ENCODE peak calls at places on chromosomes 16 and 17, in six cellular contexts. A is stimulated activated CD8-positive, alpha-beta memory T cell treated with anti-CD3 and anti-CD28 coated beads, Interleukin-12 subunit alpha, Interleukin-12 subunit beta, amount 100 ng/mL, for 1 hour; Q is DMS 273 treated with DMSO at 0.1 percent for 48 hours; X is HT1080; I is fibroblast of pulmonary artery; V is stimulated activated CD4-positive, alpha-beta T cell treated with anti-CD3 and anti-CD28 coated beads, Interleukin-2, amount 100 ng/mL, for 24 hours. E is an unnamed sample.

GRCh38 chr17:1733759-1734158 is 8.9 kb upstream of the SERPINF2 start:
- DNase-seq in I (no peak), V (no peak), Q (no peak), A (no peak), X (no peak), E (no peak)

GRCh38 chr16:53404959-53405358 is 29.3 kb upstream of the RBL2 start:
- DNase-seq in V (no peak), Q (no peak), A (no peak), I (peak), X (no peak), E (no peak)

GRCh38 chr17:38556234-38556633 is 49.5 kb downstream of the SRCIN1 start:
- DNase-seq in Q (no peak), V (no peak), I (no peak), X (no peak), A (no peak), E (no peak)

GRCh38 chr17:40608061-40608581 is 39.5 kb downstream of the SMARCE1 start:
- DNase-seq in Q (no peak), X (no peak), A (no peak), V (no peak), I (no peak), E (no peak)

GRCh38 chr17:45042346-45043120 is 8.9 kb downstream of the DCAKD start:
- DNase-seq in X (no peak), Q (no peak), V (no peak), A (no peak), I (no peak), E (no peak)

GRCh38 chr16:84782841-84783240 is 36.9 kb upstream of the CRISPLD2 start:
- DNase-seq in Q (no peak), V (no peak), I (no peak), X (no peak), A (no peak), E (no peak)

GRCh38 chr16:28838558-28838918 is 7.6 kb downstream of the TUFM start:
- DNase-seq in I (no peak), V (no peak), A (no peak), Q (no peak), X (no peak), E (no peak)

GRCh38 chr16:78490847-78491246 is 391.4 kb downstream of the WWOX start:
- DNase-seq in A (no peak), X (no peak), V (no peak), I (no peak), Q (no peak), E (no peak)

GRCh38 chr17:40539711-40540411 is 25.4 kb downstream of the CCR7 start:
- DNase-seq in A (no peak), I (no peak), V (no peak), Q (no peak), X (no peak), E (no peak)

GRCh38 chr16:50741225-50741807 is 570 bp upstream of the CYLD start:
- DNase-seq in I (no peak), A (no peak), V (no peak), Q (peak), X (peak), E (no peak)

GRCh38 chr17:17526369-17526768 is 30.2 kb upstream of the RASD1 start:
- DNase-seq in V (no peak), Q (no peak), A (no peak), I (no peak), X (no peak), E (no peak)

GRCh38 chr17:49748223-49748622 is 15.7 kb downstream of the FAM117A start:
- DNase-seq in V (no peak), Q (no peak), X (no peak), A (no peak), I (no peak), E (no peak)

GRCh38 chr17:17448723-17449122 is 28.1 kb upstream of the MED9 start:
- DNase-seq in V (no peak), Q (no peak), A (no peak), I (no peak), X (no peak), E (no peak)

GRCh38 chr16:67430504-67431076 is 331 bp upstream of the HSD11B2 start:
- DNase-seq in I (no peak), Q (no peak), A (no peak), V (peak), X (no peak), E (no peak)

GRCh38 chr17:81434079-81434478 is 38.8 kb downstream of the BAHCC1 start:
- DNase-seq in Q (no peak), I (no peak), X (no peak), V (no peak), A (no peak), E (no peak)

GRCh38 chr17:6755281-6755680 is 565 bp upstream of the XAF1 start:
- DNase-seq in Q (no peak), V (no peak), A (no peak), I (peak), X (no peak), E (no peak)

GRCh38 chr16:48503779-48504178 is 106.2 kb downstream of the N4BP1 start:
- DNase-seq in Q (peak), V (no peak), X (no peak), A (no peak), I (peak), E (peak)

GRCh38 chr16:85935957-85936760 is 37.2 kb downstream of the IRF8 start:
- DNase-seq in X (peak), I (no peak), V (peak), Q (no peak), A (peak), E (peak)

GRCh38 chr16:9323170-9323569 is 231.7 kb downstream of the HAPSTR1 start:
- DNase-seq in Q (no peak), V (no peak), I (no peak), A (no peak), X (no peak), E (no peak)

GRCh38 chr16:48959747-48960146 is 321.9 kb downstream of the CBLN1 start:
- DNase-seq in I (no peak), Q (no peak), V (no peak), X (no peak), A (no peak), E (no peak)

GRCh38 chr17:5715478-5715877 is 131.2 kb upstream of the NLRP1 start:
- DNase-seq in A (no peak), Q (no peak), V (no peak), X (no peak), I (no peak), E (no peak)

GRCh38 chr16:72783716-72784320 is 264.1 kb downstream of the ZFHX3 start:
- DNase-seq in I (peak), Q (no peak), X (no peak), A (no peak), V (no peak), E (peak)

GRCh38 chr17:80284631-80285030 is 24.0 kb downstream of the RNF213 start:
- DNase-seq in I (no peak), V (no peak), X (no peak), Q (no peak), A (no peak), E (no peak)

GRCh38 chr17:30858556-30859250 is 26.9 kb downstream of the ATAD5 start:
- DNase-seq in I (no peak), Q (no peak), V (no peak), X (no peak), A (no peak), E (peak)

GRCh38 chr17:75645501-75645888 is 12.3 kb downstream of the SMIM5 start:
- DNase-seq in V (no peak), A (no peak), X (no peak), I (peak), Q (no peak), E (peak)

GRCh38 chr17:61783556-61784304 is 79.6 kb downstream of the BRIP1 start:
- DNase-seq in A (no peak), I (no peak), Q (no peak), V (no peak), X (no peak), E (no peak)

GRCh38 chr17:63117431-63117830 is 151.4 kb downstream of the TANC2 start:
- DNase-seq in A (no peak), I (no peak), V (no peak), X (no peak), Q (no peak), E (no peak)

GRCh38 chr16:24051125-24051524 is 205.0 kb upstream of the CACNG3 start:
- DNase-seq in I (no peak), A (no peak), X (no peak), V (no peak), Q (no peak), E (no peak)

GRCh38 chr16:5438591-5438990 is 341.0 kb upstream of the EEF2KMT start:
- DNase-seq in I (no peak), V (no peak), A (no peak), Q (no peak), X (peak), E (no peak)

GRCh38 chr17:17514993-17515920 is 19.1 kb upstream of the RASD1 start:
- DNase-seq in A (no peak), Q (no peak), I (no peak), X (no peak), V (no peak), E (peak)

GRCh38 chr16:70656712-70657263 is 10.4 kb downstream of the IL34 start:
- DNase-seq in I (no peak), A (no peak), V (no peak), X (no peak), Q (no peak), E (no peak)

GRCh38 chr16:50245417-50246298 is 20.7 kb upstream of the ADCY7 start:
- DNase-seq in Q (no peak), A (no peak), V (peak), X (peak), I (peak), E (peak)

GRCh38 chr17:19316756-19317358 is 45.7 kb downstream of the B9D1 start:
- DNase-seq in Q (no peak), I (no peak), X (no peak), V (no peak), A (no peak), E (peak)

GRCh38 chr16:8828541-8829165 is 31.0 kb downstream of the PMM2 start:
- DNase-seq in I (peak), V (no peak), X (peak), A (no peak), Q (no peak), E (no peak)

GRCh38 chr16:50509521-50510341 is 38.5 kb upstream of the NKD1 start:
- DNase-seq in A (peak), Q (no peak), X (peak), I (peak), V (peak), E (no peak)

GRCh38 chr17:17837966-17838962 is 1.5 kb upstream of the SREBF1 start:
- DNase-seq in A (no peak), X (peak), I (peak), V (no peak), Q (no peak), E (no peak)

GRCh38 chr17:79350516-79350915 is 260.3 kb downstream of the RBFOX3 start:
- DNase-seq in Q (no peak), A (no peak), I (no peak), X (no peak), V (no peak), E (no peak)

GRCh38 chr17:80109066-80109618 is 7.8 kb downstream of the GAA start:
- DNase-seq in A (no peak), V (no peak), Q (no peak), X (no peak), I (no peak), E (no peak)